ENCODE peak calls at places on chromosomes 11 and 22, in eight cellular contexts. One of them, this sample, is unnamed.

GRCh38 chr22:33781396-33781795 is 138.9 kb downstream of the LARGE1 start:
- DNase-seq in EL: no peak
- DNase-seq in Karpas-422: no peak
- DNase-seq in stimulated activated naive CD8-positive, alpha-beta T cell treated with anti-CD3 and anti-CD28 coated beads, Interleukin-15, Interleukin-2, amounts not matched to agents 100 U/mL and 50 U/mL, for 24 hours: no peak
- DNase-seq in activated CD4-positive, alpha-beta T cell treated with anti-CD3 and anti-CD28 coated beads, Interleukin-2, amount 50 U/mL, for 1 hour: no peak
- DNase-seq in WTC11: no peak
- DNase-seq in naive thymus-derived CD8-positive, alpha-beta T cell: no peak
- DNase-seq in cardiac septum: no peak
- DNase-seq in this sample: no peak

GRCh38 chr11:128196235-128196634 is 391.1 kb downstream of the ETS1 start:
- DNase-seq in EL: no peak
- DNase-seq in Karpas-422: no peak
- DNase-seq in stimulated activated naive CD8-positive, alpha-beta T cell treated with anti-CD3 and anti-CD28 coated beads, Interleukin-15, Interleukin-2, amounts not matched to agents 100 U/mL and 50 U/mL, for 24 hours: no peak
- DNase-seq in activated CD4-positive, alpha-beta T cell treated with anti-CD3 and anti-CD28 coated beads, Interleukin-2, amount 50 U/mL, for 1 hour: no peak
- DNase-seq in WTC11: no peak
- DNase-seq in naive thymus-derived CD8-positive, alpha-beta T cell: no peak
- DNase-seq in cardiac septum: no peak
- DNase-seq in this sample: no peak

GRCh38 chr11:17571431-17572358 is 24.6 kb downstream of the OTOG start:
- DNase-seq in EL: no peak
- DNase-seq in Karpas-422: no peak
- DNase-seq in stimulated activated naive CD8-positive, alpha-beta T cell treated with anti-CD3 and anti-CD28 coated beads, Interleukin-15, Interleukin-2, amounts not matched to agents 100 U/mL and 50 U/mL, for 24 hours: no peak
- DNase-seq in activated CD4-positive, alpha-beta T cell treated with anti-CD3 and anti-CD28 coated beads, Interleukin-2, amount 50 U/mL, for 1 hour: no peak
- DNase-seq in WTC11: peak; percentile 5
- DNase-seq in naive thymus-derived CD8-positive, alpha-beta T cell: no peak
- DNase-seq in cardiac septum: no peak
- DNase-seq in this sample: peak; percentile 30

GRCh38 chr11:66883021-66883968 is 26.4 kb downstream of the LRFN4 start:
- DNase-seq in EL: peak; percentile 77
- DNase-seq in Karpas-422: peak; percentile 89
- DNase-seq in stimulated activated naive CD8-positive, alpha-beta T cell treated with anti-CD3 and anti-CD28 coated beads, Interleukin-15, Interleukin-2, amounts not matched to agents 100 U/mL and 50 U/mL, for 24 hours: peak; percentile 84
- DNase-seq in activated CD4-positive, alpha-beta T cell treated with anti-CD3 and anti-CD28 coated beads, Interleukin-2, amount 50 U/mL, for 1 hour: peak; percentile 64
- DNase-seq in WTC11: peak; percentile 91
- DNase-seq in naive thymus-derived CD8-positive, alpha-beta T cell: peak; percentile 53
- DNase-seq in cardiac septum: no peak
- DNase-seq in this sample: peak; percentile 86

GRCh38 chr22:23045461-23045860 is 24.9 kb upstream of the GNAZ start:
- DNase-seq in EL: no peak
- DNase-seq in Karpas-422: peak; percentile 48
- DNase-seq in stimulated activated naive CD8-positive, alpha-beta T cell treated with anti-CD3 and anti-CD28 coated beads, Interleukin-15, Interleukin-2, amounts not matched to agents 100 U/mL and 50 U/mL, for 24 hours: no peak
- DNase-seq in activated CD4-positive, alpha-beta T cell treated with anti-CD3 and anti-CD28 coated beads, Interleukin-2, amount 50 U/mL, for 1 hour: no peak
- DNase-seq in WTC11: no peak
- DNase-seq in naive thymus-derived CD8-positive, alpha-beta T cell: no peak
- DNase-seq in cardiac septum: no peak
- DNase-seq in this sample: no peak

GRCh38 chr22:36029406-36029755 is 757 bp upstream of the RBFOX2 start:
- DNase-seq in EL: no peak
- DNase-seq in Karpas-422: no peak
- DNase-seq in stimulated activated naive CD8-positive, alpha-beta T cell treated with anti-CD3 and anti-CD28 coated beads, Interleukin-15, Interleukin-2, amounts not matched to agents 100 U/mL and 50 U/mL, for 24 hours: no peak
- DNase-seq in activated CD4-positive, alpha-beta T cell treated with anti-CD3 and anti-CD28 coated beads, Interleukin-2, amount 50 U/mL, for 1 hour: no peak
- DNase-seq in WTC11: no peak
- DNase-seq in naive thymus-derived CD8-positive, alpha-beta T cell: no peak
- DNase-seq in cardiac septum: no peak
- DNase-seq in this sample: no peak

GRCh38 chr11:76524919-76525318 is 80.1 kb downstream of the EMSY start:
- DNase-seq in EL: peak; percentile 50
- DNase-seq in Karpas-422: no peak
- DNase-seq in stimulated activated naive CD8-positive, alpha-beta T cell treated with anti-CD3 and anti-CD28 coated beads, Interleukin-15, Interleukin-2, amounts not matched to agents 100 U/mL and 50 U/mL, for 24 hours: no peak
- DNase-seq in activated CD4-positive, alpha-beta T cell treated with anti-CD3 and anti-CD28 coated beads, Interleukin-2, amount 50 U/mL, for 1 hour: no peak
- DNase-seq in WTC11: no peak
- DNase-seq in naive thymus-derived CD8-positive, alpha-beta T cell: no peak
- DNase-seq in cardiac septum: no peak
- DNase-seq in this sample: no peak

GRCh38 chr22:44100411-44100810 is 76.3 kb downstream of the PARVB start:
- DNase-seq in EL: no peak
- DNase-seq in Karpas-422: no peak
- DNase-seq in stimulated activated naive CD8-positive, alpha-beta T cell treated with anti-CD3 and anti-CD28 coated beads, Interleukin-15, Interleukin-2, amounts not matched to agents 100 U/mL and 50 U/mL, for 24 hours: no peak
- DNase-seq in activated CD4-positive, alpha-beta T cell treated with anti-CD3 and anti-CD28 coated beads, Interleukin-2, amount 50 U/mL, for 1 hour: no peak
- DNase-seq in WTC11: no peak
- DNase-seq in naive thymus-derived CD8-positive, alpha-beta T cell: no peak
- DNase-seq in cardiac septum: no peak
- DNase-seq in this sample: peak; percentile 41

GRCh38 chr11:1852885-1853284 is at the start of gene LSP1:
- DNase-seq in EL: no peak
- DNase-seq in Karpas-422: peak; percentile 95
- DNase-seq in stimulated activated naive CD8-positive, alpha-beta T cell treated with anti-CD3 and anti-CD28 coated beads, Interleukin-15, Interleukin-2, amounts not matched to agents 100 U/mL and 50 U/mL, for 24 hours: peak; percentile 90
- DNase-seq in activated CD4-positive, alpha-beta T cell treated with anti-CD3 and anti-CD28 coated beads, Interleukin-2, amount 50 U/mL, for 1 hour: peak; percentile 77
- DNase-seq in WTC11: no peak
- DNase-seq in naive thymus-derived CD8-positive, alpha-beta T cell: peak; percentile 51
- DNase-seq in cardiac septum: peak; percentile 88
- DNase-seq in this sample: no peak

GRCh38 chr11:13362596-13363109 is 85.1 kb downstream of the BMAL1 start:
- DNase-seq in EL: no peak
- DNase-seq in Karpas-422: no peak
- DNase-seq in stimulated activated naive CD8-positive, alpha-beta T cell treated with anti-CD3 and anti-CD28 coated beads, Interleukin-15, Interleukin-2, amounts not matched to agents 100 U/mL and 50 U/mL, for 24 hours: no peak
- DNase-seq in activated CD4-positive, alpha-beta T cell treated with anti-CD3 and anti-CD28 coated beads, Interleukin-2, amount 50 U/mL, for 1 hour: no peak
- DNase-seq in WTC11: no peak
- DNase-seq in naive thymus-derived CD8-positive, alpha-beta T cell: no peak
- DNase-seq in cardiac septum: no peak
- DNase-seq in this sample: no peak

GRCh38 chr22:48181168-48181955 is 1418.9 kb downstream of the TBC1D22A start:
- DNase-seq in EL: no peak
- DNase-seq in Karpas-422: no peak
- DNase-seq in stimulated activated naive CD8-positive, alpha-beta T cell treated with anti-CD3 and anti-CD28 coated beads, Interleukin-15, Interleukin-2, amounts not matched to agents 100 U/mL and 50 U/mL, for 24 hours: no peak
- DNase-seq in activated CD4-positive, alpha-beta T cell treated with anti-CD3 and anti-CD28 coated beads, Interleukin-2, amount 50 U/mL, for 1 hour: no peak
- DNase-seq in WTC11: no peak
- DNase-seq in naive thymus-derived CD8-positive, alpha-beta T cell: no peak
- DNase-seq in cardiac septum: no peak
- DNase-seq in this sample: no peak

GRCh38 chr11:67265633-67266423 is 445 bp upstream of the GRK2 start:
- DNase-seq in EL: peak; percentile 57
- DNase-seq in Karpas-422: peak; percentile 89
- DNase-seq in stimulated activated naive CD8-positive, alpha-beta T cell treated with anti-CD3 and anti-CD28 coated beads, Interleukin-15, Interleukin-2, amounts not matched to agents 100 U/mL and 50 U/mL, for 24 hours: peak; percentile 89
- DNase-seq in activated CD4-positive, alpha-beta T cell treated with anti-CD3 and anti-CD28 coated beads, Interleukin-2, amount 50 U/mL, for 1 hour: peak; percentile 73
- DNase-seq in WTC11: peak; percentile 86
- DNase-seq in naive thymus-derived CD8-positive, alpha-beta T cell: peak; percentile 84
- DNase-seq in cardiac septum: peak; percentile 93
- DNase-seq in this sample: peak; percentile 98

GRCh38 chr11:107591098-107591445 is at the start of gene ELMOD1:
- DNase-seq in EL: peak; percentile 56
- DNase-seq in Karpas-422: peak; percentile 71
- DNase-seq in stimulated activated naive CD8-positive, alpha-beta T cell treated with anti-CD3 and anti-CD28 coated beads, Interleukin-15, Interleukin-2, amounts not matched to agents 100 U/mL and 50 U/mL, for 24 hours: peak; percentile 51
- DNase-seq in activated CD4-positive, alpha-beta T cell treated with anti-CD3 and anti-CD28 coated beads, Interleukin-2, amount 50 U/mL, for 1 hour: peak; percentile 8
- DNase-seq in WTC11: peak; percentile 67
- DNase-seq in naive thymus-derived CD8-positive, alpha-beta T cell: peak; percentile 26
- DNase-seq in cardiac septum: no peak
- DNase-seq in this sample: peak; percentile 87